ENCODE peak calls at places on chromosome X, in four cellular contexts. U is K562, A is HepG2, T is H1. L is an unnamed sample.
A peak's percentile ranks its signal among the peaks of the same experiment; 100 is the strongest.

GRCh38 chrX:118730500-118731247 is 3.3 kb downstream of the IL13RA1 start:
- DNase-seq in U (no peak), A (no peak), T (no peak), L (no peak)

GRCh38 chrX:24902808-24903207 is 113.0 kb downstream of the ARX start:
- DNase-seq in U (no peak), A (no peak), T (no peak), L (no peak)

GRCh38 chrX:7133036-7133412 is 14.5 kb upstream of the STS start:
- DNase-seq in U (peak; percentile 45), A (no peak), T (no peak), L (no peak)

GRCh38 chrX:124087000-124087746 is 125.7 kb downstream of the STAG2 start:
- DNase-seq in U (no peak), A (no peak), T (no peak), L (no peak)

GRCh38 chrX:39900788-39901170 is 197.0 kb downstream of the BCOR start:
- DNase-seq in U (no peak), A (no peak), T (no peak), L (no peak)

GRCh38 chrX:132435222-132435621 is 53.6 kb downstream of the MBNL3 start:
- DNase-seq in U (no peak), A (no peak), T (no peak), L (no peak)

GRCh38 chrX:84339507-84340364 is 151.7 kb upstream of the RPS6KA6 start:
- DNase-seq in U (peak; percentile 8), A (peak; percentile 0), T (no peak), L (peak; percentile 1)

GRCh38 chrX:47748576-47748975 is 88.1 kb upstream of the ZNF81 start:
- DNase-seq in U (no peak), A (no peak), T (no peak), L (no peak)

GRCh38 chrX:10415704-10416001 is 204.7 kb downstream of the MID1 start:
- DNase-seq in U (no peak), A (no peak), T (no peak), L (no peak)

GRCh38 chrX:68420559-68420958 is 12.7 kb downstream of the OPHN1 start:
- DNase-seq in U (no peak), A (no peak), T (no peak), L (no peak)

GRCh38 chrX:10174810-10175209 is 18.0 kb downstream of the CLCN4 start:
- DNase-seq in U (no peak), A (no peak), T (no peak), L (no peak)

DNA sequence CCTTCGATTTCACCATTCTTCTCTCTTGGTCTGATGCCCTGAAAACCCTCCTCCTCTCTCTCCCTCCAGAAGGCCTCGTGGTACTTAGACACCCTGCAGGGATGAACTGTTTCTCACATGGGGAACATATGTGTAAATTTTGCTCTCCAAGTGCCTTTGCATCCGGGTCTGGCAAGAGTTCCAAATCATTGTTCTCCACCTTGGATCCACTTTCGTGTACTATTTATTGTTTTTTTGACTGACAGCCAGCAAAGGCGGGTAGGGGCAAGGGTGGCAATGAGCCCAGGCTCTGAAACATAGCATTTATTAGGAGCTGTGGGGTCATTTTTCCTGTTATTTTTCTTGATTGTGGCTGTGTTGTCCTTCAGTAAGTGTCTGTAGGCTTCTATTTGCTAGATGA is 81.7 kb downstream of the RTL5 start:
- DNase-seq in U (no peak), A (no peak), T (no peak), L (no peak)
- TF ChIP-seq RNF2 in U (no peak), A (no peak), T (no peak), L (no peak)

GRCh38 chrX:63434665-63435064 is 83.5 kb upstream of the SPIN4 start:
- DNase-seq in U (peak; percentile 28), A (no peak), T (no peak), L (no peak)
- TF ChIP-seq RNF2 in U (no peak), A (no peak), T (no peak), L (no peak)

DNA sequence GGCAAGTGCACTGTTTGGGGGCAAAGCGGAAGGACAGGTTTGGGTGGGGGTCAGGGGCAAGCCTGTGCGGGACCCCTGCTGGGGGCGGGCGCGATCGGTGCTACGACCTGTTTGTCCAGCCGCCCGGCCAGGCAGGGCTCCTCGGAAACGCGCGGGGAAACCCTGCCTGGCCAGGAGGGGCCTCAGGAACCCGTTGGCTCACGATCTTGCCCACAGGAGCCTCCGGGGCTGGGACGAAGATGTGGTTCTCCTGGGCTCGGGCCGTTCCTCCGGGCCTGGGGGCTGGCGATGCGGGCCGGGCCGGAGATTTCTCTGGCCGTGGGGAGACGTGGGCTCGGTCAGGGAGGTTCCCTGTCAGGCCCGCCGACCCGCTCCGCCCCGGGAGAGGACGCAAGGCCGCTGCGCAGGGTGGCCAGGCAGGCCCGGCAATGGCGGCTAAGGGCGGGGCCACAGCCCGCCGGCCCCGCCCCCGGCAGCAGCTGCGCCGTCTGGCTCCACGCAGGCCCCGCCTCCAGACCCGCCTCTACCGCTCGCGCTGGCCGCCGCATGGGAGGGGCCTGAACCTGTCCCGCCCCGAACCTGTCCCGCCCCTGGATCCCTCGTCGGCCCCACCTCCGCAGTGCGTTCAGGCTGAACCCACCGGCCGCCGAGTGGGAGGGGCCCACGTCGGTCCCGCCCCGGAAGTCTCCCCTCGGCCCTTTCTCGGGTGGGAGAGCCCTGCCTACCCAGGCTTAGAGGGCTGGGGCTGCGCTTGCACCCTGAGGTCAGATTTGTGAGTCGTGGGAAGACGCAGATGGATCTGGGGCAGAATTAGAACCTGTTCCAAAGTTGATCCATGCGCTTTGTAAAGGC is at the start of gene FAM3A:
- DNase-seq in U (peak; percentile 90), A (peak; percentile 68), T (no peak), L (peak; percentile 92)
- TF ChIP-seq RNF2 in U (no peak), A (no peak), T (no peak), L (no peak)

GRCh38 chrX:1239681-1240142 is 27.3 kb upstream of the CRLF2 start:
- DNase-seq in U (no peak), A (no peak), T (no peak), L (no peak)
- TF ChIP-seq RNF2 in U (no peak), A (no peak), T (no peak), L (no peak)

DNA sequence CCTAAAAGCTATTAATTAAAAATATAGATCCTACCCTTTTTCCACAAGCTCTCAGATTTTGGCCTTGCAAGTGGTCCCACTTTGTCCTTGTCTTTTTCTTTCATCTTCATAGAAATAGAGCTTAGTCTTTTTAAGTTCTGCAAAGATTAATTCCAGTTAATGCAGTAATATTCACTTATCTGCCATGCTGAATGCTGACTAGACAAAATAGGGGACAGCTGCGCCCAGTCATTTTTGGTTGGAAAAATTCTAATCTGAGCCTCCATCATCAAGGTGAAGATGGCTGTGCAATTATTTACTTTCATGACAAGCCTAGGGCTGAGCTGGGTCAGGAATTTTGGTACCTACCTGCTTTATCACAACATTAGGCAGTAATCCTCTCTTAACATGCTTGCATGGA is 241.3 kb upstream of the CXorf66 start:
- DNase-seq in U (no peak), A (no peak), T (no peak), L (no peak)
- TF ChIP-seq RNF2 in U (no peak), A (no peak), T (no peak), L (no peak)

GRCh38 chrX:41293269-41293668 is 40.7 kb upstream of the DDX3X start:
- DNase-seq in U (no peak), A (peak; percentile 11), T (no peak), L (no peak)
- TF ChIP-seq RNF2 in U (no peak), A (no peak), T (no peak), L (no peak)

L was measured in A549.